ENCODE peak calls at places on chromosomes 1 and 21, in eight cellular contexts. One of them, this sample, is unnamed.

GRCh38 chr1:18249691-18250090 is 142.1 kb downstream of the IGSF21 start:
- DNase-seq in activated naive CD4-positive, alpha-beta T cell: no peak
- DNase-seq in heart left ventricle: no peak
- DNase-seq in foreskin fibroblast: no peak
- DNase-seq in DND-41: no peak
- DNase-seq in activated gamma-delta T cell treated with anti-CD3 and anti-CD28 coated beads, Interleukin-2, amount 50 U/mL, for 16 hours: no peak
- DNase-seq in AG08395: no peak
- DNase-seq in activated CD4-positive, alpha-beta T cell treated with anti-CD3 and anti-CD28 coated beads, Interleukin-2, amount 10 ng/mL, durations not matched to agents 7 days and 5 days: no peak
- DNase-seq in this sample: no peak

GRCh38 chr1:218135358-218135757 is 149.7 kb upstream of the RRP15 start:
- DNase-seq in DND-41: no peak
- DNase-seq in foreskin fibroblast: no peak
- DNase-seq in activated naive CD4-positive, alpha-beta T cell: no peak
- DNase-seq in activated gamma-delta T cell treated with anti-CD3 and anti-CD28 coated beads, Interleukin-2, amount 50 U/mL, for 16 hours: no peak
- DNase-seq in activated CD4-positive, alpha-beta T cell treated with anti-CD3 and anti-CD28 coated beads, Interleukin-2, amount 10 ng/mL, durations not matched to agents 7 days and 5 days: no peak
- DNase-seq in AG08395: no peak
- DNase-seq in heart left ventricle: no peak
- DNase-seq in this sample: no peak

GRCh38 chr1:188224263-188224662 is 1395.5 kb downstream of the PLA2G4A start:
- DNase-seq in AG08395: no peak
- DNase-seq in heart left ventricle: no peak
- DNase-seq in foreskin fibroblast: no peak
- DNase-seq in activated naive CD4-positive, alpha-beta T cell: no peak
- DNase-seq in activated CD4-positive, alpha-beta T cell treated with anti-CD3 and anti-CD28 coated beads, Interleukin-2, amount 10 ng/mL, durations not matched to agents 7 days and 5 days: no peak
- DNase-seq in DND-41: no peak
- DNase-seq in activated gamma-delta T cell treated with anti-CD3 and anti-CD28 coated beads, Interleukin-2, amount 50 U/mL, for 16 hours: no peak
- DNase-seq in this sample: no peak

GRCh38 chr1:52268372-52268771 is 97.6 kb downstream of the CC2D1B start:
- DNase-seq in heart left ventricle: no peak
- DNase-seq in activated naive CD4-positive, alpha-beta T cell: no peak
- DNase-seq in DND-41: no peak
- DNase-seq in foreskin fibroblast: no peak
- DNase-seq in activated gamma-delta T cell treated with anti-CD3 and anti-CD28 coated beads, Interleukin-2, amount 50 U/mL, for 16 hours: no peak
- DNase-seq in activated CD4-positive, alpha-beta T cell treated with anti-CD3 and anti-CD28 coated beads, Interleukin-2, amount 10 ng/mL, durations not matched to agents 7 days and 5 days: no peak
- DNase-seq in AG08395: no peak
- DNase-seq in this sample: no peak

GRCh38 chr1:44801491-44802305 is 1.5 kb downstream of the PLK3 start:
- DNase-seq in DND-41: no peak
- DNase-seq in activated naive CD4-positive, alpha-beta T cell: no peak
- DNase-seq in activated gamma-delta T cell treated with anti-CD3 and anti-CD28 coated beads, Interleukin-2, amount 50 U/mL, for 16 hours: no peak
- DNase-seq in AG08395: no peak
- DNase-seq in heart left ventricle: no peak
- DNase-seq in foreskin fibroblast: peak
- DNase-seq in activated CD4-positive, alpha-beta T cell treated with anti-CD3 and anti-CD28 coated beads, Interleukin-2, amount 10 ng/mL, durations not matched to agents 7 days and 5 days: peak
- DNase-seq in this sample: no peak

GRCh38 chr21:26082549-26082948 is 88.0 kb downstream of the APP start:
- DNase-seq in heart left ventricle: no peak
- DNase-seq in activated CD4-positive, alpha-beta T cell treated with anti-CD3 and anti-CD28 coated beads, Interleukin-2, amount 10 ng/mL, durations not matched to agents 7 days and 5 days: no peak
- DNase-seq in activated naive CD4-positive, alpha-beta T cell: no peak
- DNase-seq in foreskin fibroblast: no peak
- DNase-seq in DND-41: no peak
- DNase-seq in AG08395: no peak
- DNase-seq in activated gamma-delta T cell treated with anti-CD3 and anti-CD28 coated beads, Interleukin-2, amount 50 U/mL, for 16 hours: no peak
- DNase-seq in this sample: no peak

GRCh38 chr1:37989381-37989930 is 366 bp downstream of the SF3A3 start:
- DNase-seq in DND-41: peak
- DNase-seq in heart left ventricle: no peak
- DNase-seq in activated CD4-positive, alpha-beta T cell treated with anti-CD3 and anti-CD28 coated beads, Interleukin-2, amount 10 ng/mL, durations not matched to agents 7 days and 5 days: peak
- DNase-seq in activated naive CD4-positive, alpha-beta T cell: no peak
- DNase-seq in activated gamma-delta T cell treated with anti-CD3 and anti-CD28 coated beads, Interleukin-2, amount 50 U/mL, for 16 hours: no peak
- DNase-seq in AG08395: peak
- DNase-seq in foreskin fibroblast: peak
- DNase-seq in this sample: no peak

GRCh38 chr1:156801409-156802121 is 15.1 kb downstream of the SH2D2A start:
- DNase-seq in activated naive CD4-positive, alpha-beta T cell: no peak
- DNase-seq in heart left ventricle: no peak
- DNase-seq in activated CD4-positive, alpha-beta T cell treated with anti-CD3 and anti-CD28 coated beads, Interleukin-2, amount 10 ng/mL, durations not matched to agents 7 days and 5 days: no peak
- DNase-seq in AG08395: peak
- DNase-seq in activated gamma-delta T cell treated with anti-CD3 and anti-CD28 coated beads, Interleukin-2, amount 50 U/mL, for 16 hours: no peak
- DNase-seq in foreskin fibroblast: peak
- DNase-seq in DND-41: no peak
- DNase-seq in this sample: no peak

GRCh38 chr1:109161836-109162606 is 48.1 kb downstream of the ELAPOR1 start:
- DNase-seq in foreskin fibroblast: peak
- DNase-seq in activated CD4-positive, alpha-beta T cell treated with anti-CD3 and anti-CD28 coated beads, Interleukin-2, amount 10 ng/mL, durations not matched to agents 7 days and 5 days: peak
- DNase-seq in AG08395: peak
- DNase-seq in DND-41: peak
- DNase-seq in activated naive CD4-positive, alpha-beta T cell: no peak
- DNase-seq in activated gamma-delta T cell treated with anti-CD3 and anti-CD28 coated beads, Interleukin-2, amount 50 U/mL, for 16 hours: no peak
- DNase-seq in heart left ventricle: peak
- DNase-seq in this sample: no peak

GRCh38 chr1:201584510-201584991 is 45.6 kb downstream of the NAV1 start:
- DNase-seq in AG08395: peak
- DNase-seq in activated naive CD4-positive, alpha-beta T cell: no peak
- DNase-seq in DND-41: no peak
- DNase-seq in activated CD4-positive, alpha-beta T cell treated with anti-CD3 and anti-CD28 coated beads, Interleukin-2, amount 10 ng/mL, durations not matched to agents 7 days and 5 days: no peak
- DNase-seq in activated gamma-delta T cell treated with anti-CD3 and anti-CD28 coated beads, Interleukin-2, amount 50 U/mL, for 16 hours: no peak
- DNase-seq in foreskin fibroblast: peak
- DNase-seq in heart left ventricle: peak
- DNase-seq in this sample: no peak

GRCh38 chr1:185170291-185170848 is 13.4 kb downstream of the SWT1 start:
- DNase-seq in AG08395: peak
- DNase-seq in activated CD4-positive, alpha-beta T cell treated with anti-CD3 and anti-CD28 coated beads, Interleukin-2, amount 10 ng/mL, durations not matched to agents 7 days and 5 days: peak
- DNase-seq in foreskin fibroblast: peak
- DNase-seq in activated naive CD4-positive, alpha-beta T cell: no peak
- DNase-seq in heart left ventricle: peak
- DNase-seq in DND-41: peak
- DNase-seq in activated gamma-delta T cell treated with anti-CD3 and anti-CD28 coated beads, Interleukin-2, amount 50 U/mL, for 16 hours: no peak
- DNase-seq in this sample: peak

GRCh38 chr1:65177457-65177856 is 29.5 kb downstream of the AK4 start:
- DNase-seq in AG08395: peak
- DNase-seq in foreskin fibroblast: peak
- DNase-seq in activated naive CD4-positive, alpha-beta T cell: no peak
- DNase-seq in activated CD4-positive, alpha-beta T cell treated with anti-CD3 and anti-CD28 coated beads, Interleukin-2, amount 10 ng/mL, durations not matched to agents 7 days and 5 days: no peak
- DNase-seq in activated gamma-delta T cell treated with anti-CD3 and anti-CD28 coated beads, Interleukin-2, amount 50 U/mL, for 16 hours: no peak
- DNase-seq in DND-41: no peak
- DNase-seq in heart left ventricle: no peak
- DNase-seq in this sample: no peak

GRCh38 chr21:17441370-17441769 is 71.5 kb upstream of the CXADR start:
- DNase-seq in foreskin fibroblast: peak
- DNase-seq in DND-41: no peak
- DNase-seq in activated gamma-delta T cell treated with anti-CD3 and anti-CD28 coated beads, Interleukin-2, amount 50 U/mL, for 16 hours: no peak
- DNase-seq in heart left ventricle: no peak
- DNase-seq in activated naive CD4-positive, alpha-beta T cell: no peak
- DNase-seq in activated CD4-positive, alpha-beta T cell treated with anti-CD3 and anti-CD28 coated beads, Interleukin-2, amount 10 ng/mL, durations not matched to agents 7 days and 5 days: no peak
- DNase-seq in AG08395: no peak
- DNase-seq in this sample: no peak

GRCh38 chr21:43893536-43894205 is 28.6 kb downstream of the AGPAT3 start:
- DNase-seq in activated CD4-positive, alpha-beta T cell treated with anti-CD3 and anti-CD28 coated beads, Interleukin-2, amount 10 ng/mL, durations not matched to agents 7 days and 5 days: peak
- DNase-seq in activated gamma-delta T cell treated with anti-CD3 and anti-CD28 coated beads, Interleukin-2, amount 50 U/mL, for 16 hours: no peak
- DNase-seq in activated naive CD4-positive, alpha-beta T cell: no peak
- DNase-seq in DND-41: no peak
- DNase-seq in heart left ventricle: no peak
- DNase-seq in AG08395: no peak
- DNase-seq in foreskin fibroblast: peak
- DNase-seq in this sample: no peak

GRCh38 chr1:238961790-238962189 is 424.6 kb upstream of the CHRM3 start:
- DNase-seq in foreskin fibroblast: no peak
- DNase-seq in heart left ventricle: no peak
- DNase-seq in activated naive CD4-positive, alpha-beta T cell: no peak
- DNase-seq in activated gamma-delta T cell treated with anti-CD3 and anti-CD28 coated beads, Interleukin-2, amount 50 U/mL, for 16 hours: no peak
- DNase-seq in DND-41: no peak
- DNase-seq in activated CD4-positive, alpha-beta T cell treated with anti-CD3 and anti-CD28 coated beads, Interleukin-2, amount 10 ng/mL, durations not matched to agents 7 days and 5 days: no peak
- DNase-seq in AG08395: no peak
- DNase-seq in this sample: no peak

GRCh38 chr1:223752721-223753515 is 40.6 kb downstream of the CAPN2 start:
- DNase-seq in foreskin fibroblast: no peak
- DNase-seq in AG08395: no peak
- DNase-seq in activated CD4-positive, alpha-beta T cell treated with anti-CD3 and anti-CD28 coated beads, Interleukin-2, amount 10 ng/mL, durations not matched to agents 7 days and 5 days: no peak
- DNase-seq in DND-41: no peak
- DNase-seq in heart left ventricle: no peak
- DNase-seq in activated gamma-delta T cell treated with anti-CD3 and anti-CD28 coated beads, Interleukin-2, amount 50 U/mL, for 16 hours: no peak
- DNase-seq in activated naive CD4-positive, alpha-beta T cell: no peak
- DNase-seq in this sample: no peak

GRCh38 chr1:19597463-19598309 is 46.4 kb upstream of the NBL1 start:
- DNase-seq in AG08395: peak
- DNase-seq in activated naive CD4-positive, alpha-beta T cell: no peak
- DNase-seq in activated gamma-delta T cell treated with anti-CD3 and anti-CD28 coated beads, Interleukin-2, amount 50 U/mL, for 16 hours: peak
- DNase-seq in DND-41: no peak
- DNase-seq in foreskin fibroblast: peak
- DNase-seq in activated CD4-positive, alpha-beta T cell treated with anti-CD3 and anti-CD28 coated beads, Interleukin-2, amount 10 ng/mL, durations not matched to agents 7 days and 5 days: peak
- DNase-seq in heart left ventricle: no peak
- DNase-seq in this sample: no peak

GRCh38 chr1:180116964-180117763 is 37.5 kb upstream of the QSOX1 start:
- DNase-seq in activated naive CD4-positive, alpha-beta T cell: no peak
- DNase-seq in activated gamma-delta T cell treated with anti-CD3 and anti-CD28 coated beads, Interleukin-2, amount 50 U/mL, for 16 hours: no peak
- DNase-seq in activated CD4-positive, alpha-beta T cell treated with anti-CD3 and anti-CD28 coated beads, Interleukin-2, amount 10 ng/mL, durations not matched to agents 7 days and 5 days: no peak
- DNase-seq in heart left ventricle: peak
- DNase-seq in foreskin fibroblast: peak
- DNase-seq in AG08395: no peak
- DNase-seq in DND-41: no peak
- DNase-seq in this sample: no peak

GRCh38 chr1:145777357-145778145 is 46.3 kb downstream of the RNF115 start:
- DNase-seq in AG08395: no peak
- DNase-seq in activated naive CD4-positive, alpha-beta T cell: no peak
- DNase-seq in foreskin fibroblast: no peak
- DNase-seq in DND-41: no peak
- DNase-seq in activated gamma-delta T cell treated with anti-CD3 and anti-CD28 coated beads, Interleukin-2, amount 50 U/mL, for 16 hours: no peak
- DNase-seq in heart left ventricle: no peak
- DNase-seq in activated CD4-positive, alpha-beta T cell treated with anti-CD3 and anti-CD28 coated beads, Interleukin-2, amount 10 ng/mL, durations not matched to agents 7 days and 5 days: no peak
- DNase-seq in this sample: no peak

GRCh38 chr1:39332291-39332690 is 127.8 kb downstream of the MACF1 start:
- DNase-seq in activated CD4-positive, alpha-beta T cell treated with anti-CD3 and anti-CD28 coated beads, Interleukin-2, amount 10 ng/mL, durations not matched to agents 7 days and 5 days: no peak
- DNase-seq in heart left ventricle: no peak
- DNase-seq in activated gamma-delta T cell treated with anti-CD3 and anti-CD28 coated beads, Interleukin-2, amount 50 U/mL, for 16 hours: no peak
- DNase-seq in activated naive CD4-positive, alpha-beta T cell: no peak
- DNase-seq in AG08395: no peak
- DNase-seq in DND-41: no peak
- DNase-seq in foreskin fibroblast: peak
- DNase-seq in this sample: no peak

GRCh38 chr1:66253330-66253921 is 280.5 kb upstream of the SGIP1 start:
- DNase-seq in activated CD4-positive, alpha-beta T cell treated with anti-CD3 and anti-CD28 coated beads, Interleukin-2, amount 10 ng/mL, durations not matched to agents 7 days and 5 days: peak
- DNase-seq in DND-41: no peak
- DNase-seq in foreskin fibroblast: peak
- DNase-seq in heart left ventricle: peak
- DNase-seq in activated naive CD4-positive, alpha-beta T cell: no peak
- DNase-seq in AG08395: peak
- DNase-seq in activated gamma-delta T cell treated with anti-CD3 and anti-CD28 coated beads, Interleukin-2, amount 50 U/mL, for 16 hours: no peak
- DNase-seq in this sample: no peak

GRCh38 chr1:6022193-6022592 is 23.5 kb upstream of the KCNAB2 start:
- DNase-seq in heart left ventricle: no peak
- DNase-seq in activated CD4-positive, alpha-beta T cell treated with anti-CD3 and anti-CD28 coated beads, Interleukin-2, amount 10 ng/mL, durations not matched to agents 7 days and 5 days: no peak
- DNase-seq in activated naive CD4-positive, alpha-beta T cell: no peak
- DNase-seq in DND-41: no peak
- DNase-seq in foreskin fibroblast: no peak
- DNase-seq in activated gamma-delta T cell treated with anti-CD3 and anti-CD28 coated beads, Interleukin-2, amount 50 U/mL, for 16 hours: no peak
- DNase-seq in AG08395: no peak
- DNase-seq in this sample: no peak

GRCh38 chr1:93078935-93079654 is at the start of gene MTF2:
- DNase-seq in heart left ventricle: peak
- DNase-seq in activated naive CD4-positive, alpha-beta T cell: peak
- DNase-seq in activated CD4-positive, alpha-beta T cell treated with anti-CD3 and anti-CD28 coated beads, Interleukin-2, amount 10 ng/mL, durations not matched to agents 7 days and 5 days: peak
- DNase-seq in activated gamma-delta T cell treated with anti-CD3 and anti-CD28 coated beads, Interleukin-2, amount 50 U/mL, for 16 hours: peak
- DNase-seq in DND-41: peak
- DNase-seq in foreskin fibroblast: peak
- DNase-seq in AG08395: peak
- DNase-seq in this sample: peak

GRCh38 chr1:202076050-202076511 is 46.6 kb upstream of the GPR37L1 start:
- DNase-seq in activated CD4-positive, alpha-beta T cell treated with anti-CD3 and anti-CD28 coated beads, Interleukin-2, amount 10 ng/mL, durations not matched to agents 7 days and 5 days: no peak
- DNase-seq in activated gamma-delta T cell treated with anti-CD3 and anti-CD28 coated beads, Interleukin-2, amount 50 U/mL, for 16 hours: no peak
- DNase-seq in heart left ventricle: no peak
- DNase-seq in DND-41: no peak
- DNase-seq in AG08395: no peak
- DNase-seq in activated naive CD4-positive, alpha-beta T cell: no peak
- DNase-seq in foreskin fibroblast: no peak
- DNase-seq in this sample: no peak

GRCh38 chr21:33229099-33229775 is 501 bp upstream of the IFNAR2 start:
- DNase-seq in AG08395: no peak
- DNase-seq in DND-41: no peak
- DNase-seq in activated CD4-positive, alpha-beta T cell treated with anti-CD3 and anti-CD28 coated beads, Interleukin-2, amount 10 ng/mL, durations not matched to agents 7 days and 5 days: no peak
- DNase-seq in heart left ventricle: no peak
- DNase-seq in activated gamma-delta T cell treated with anti-CD3 and anti-CD28 coated beads, Interleukin-2, amount 50 U/mL, for 16 hours: no peak
- DNase-seq in activated naive CD4-positive, alpha-beta T cell: no peak
- DNase-seq in foreskin fibroblast: no peak
- DNase-seq in this sample: no peak

GRCh38 chr1:236887081-236887480 is 92.0 kb downstream of the MTR start:
- DNase-seq in DND-41: no peak
- DNase-seq in activated naive CD4-positive, alpha-beta T cell: no peak
- DNase-seq in activated CD4-positive, alpha-beta T cell treated with anti-CD3 and anti-CD28 coated beads, Interleukin-2, amount 10 ng/mL, durations not matched to agents 7 days and 5 days: no peak
- DNase-seq in heart left ventricle: no peak
- DNase-seq in foreskin fibroblast: no peak
- DNase-seq in activated gamma-delta T cell treated with anti-CD3 and anti-CD28 coated beads, Interleukin-2, amount 50 U/mL, for 16 hours: no peak
- DNase-seq in AG08395: no peak
- DNase-seq in this sample: no peak

GRCh38 chr1:206979379-206980043 is 9.3 kb upstream of the FCAMR start:
- DNase-seq in heart left ventricle: no peak
- DNase-seq in DND-41: no peak
- DNase-seq in activated naive CD4-positive, alpha-beta T cell: no peak
- DNase-seq in activated gamma-delta T cell treated with anti-CD3 and anti-CD28 coated beads, Interleukin-2, amount 50 U/mL, for 16 hours: no peak
- DNase-seq in foreskin fibroblast: peak
- DNase-seq in AG08395: peak
- DNase-seq in activated CD4-positive, alpha-beta T cell treated with anti-CD3 and anti-CD28 coated beads, Interleukin-2, amount 10 ng/mL, durations not matched to agents 7 days and 5 days: no peak
- DNase-seq in this sample: no peak

GRCh38 chr1:51518730-51519047 is 377 bp downstream of the EPS15 start:
- DNase-seq in foreskin fibroblast: peak
- DNase-seq in AG08395: peak
- DNase-seq in activated naive CD4-positive, alpha-beta T cell: no peak
- DNase-seq in heart left ventricle: peak
- DNase-seq in DND-41: peak
- DNase-seq in activated gamma-delta T cell treated with anti-CD3 and anti-CD28 coated beads, Interleukin-2, amount 50 U/mL, for 16 hours: peak
- DNase-seq in activated CD4-positive, alpha-beta T cell treated with anti-CD3 and anti-CD28 coated beads, Interleukin-2, amount 10 ng/mL, durations not matched to agents 7 days and 5 days: peak
- DNase-seq in this sample: no peak

GRCh38 chr21:38950388-38951094 is 144.8 kb downstream of the ETS2 start:
- DNase-seq in activated CD4-positive, alpha-beta T cell treated with anti-CD3 and anti-CD28 coated beads, Interleukin-2, amount 10 ng/mL, durations not matched to agents 7 days and 5 days: no peak
- DNase-seq in heart left ventricle: no peak
- DNase-seq in AG08395: no peak
- DNase-seq in foreskin fibroblast: peak
- DNase-seq in DND-41: no peak
- DNase-seq in activated naive CD4-positive, alpha-beta T cell: no peak
- DNase-seq in activated gamma-delta T cell treated with anti-CD3 and anti-CD28 coated beads, Interleukin-2, amount 50 U/mL, for 16 hours: no peak
- DNase-seq in this sample: no peak

GRCh38 chr1:226255380-226255779 is 31.9 kb downstream of the MIXL1 start:
- DNase-seq in heart left ventricle: no peak
- DNase-seq in DND-41: no peak
- DNase-seq in activated CD4-positive, alpha-beta T cell treated with anti-CD3 and anti-CD28 coated beads, Interleukin-2, amount 10 ng/mL, durations not matched to agents 7 days and 5 days: no peak
- DNase-seq in foreskin fibroblast: peak
- DNase-seq in activated gamma-delta T cell treated with anti-CD3 and anti-CD28 coated beads, Interleukin-2, amount 50 U/mL, for 16 hours: no peak
- DNase-seq in activated naive CD4-positive, alpha-beta T cell: no peak
- DNase-seq in AG08395: no peak
- DNase-seq in this sample: no peak

This sample was measured in central memory CD8-positive, alpha-beta T cell.